ENCODE peak calls at places on chromosomes 11 and 22, in four cellular contexts. S is sigmoid colon, J is A549, N is stomach. R is an unnamed sample.

GRCh38 chr11:12831471-12832202 is 157.4 kb downstream of the TEAD1 start:
- DNase-seq in S (no peak), N (no peak), J (no peak), R (no peak)

GRCh38 chr11:267491-267994 is 10.7 kb upstream of the NLRP6 start:
- DNase-seq in N (peak), S (peak), J (peak), R (peak)

GRCh38 chr11:548700-549603 is 11.6 kb downstream of the LMNTD2 start:
- DNase-seq in S (no peak), N (no peak), J (no peak), R (no peak)

GRCh38 chr11:12184696-12185095 is 74.3 kb downstream of the MICAL2 start:
- DNase-seq in J (no peak), S (no peak), N (no peak), R (no peak)

GRCh38 chr11:15826826-15827225 is 529.5 kb downstream of the SOX6 start:
- DNase-seq in J (peak), S (no peak), N (no peak), R (peak)

GRCh38 chr11:1564535-1565172 is 7.4 kb downstream of the DUSP8 start:
- DNase-seq in J (peak), N (no peak), S (peak), R (peak)

GRCh38 chr11:6635082-6635932 is 16.1 kb upstream of the TPP1 start:
- DNase-seq in N (no peak), J (no peak), S (peak), R (peak)

GRCh38 chr11:1177020-1177770 is 19.4 kb downstream of the MUC5AC start:
- DNase-seq in N (no peak), S (no peak), J (no peak), R (no peak)

GRCh38 chr11:133842053-133842452 is 3.3 kb downstream of the SPATA19 start:
- DNase-seq in S (no peak), N (no peak), J (no peak), R (no peak)

GRCh38 chr11:110355011-110355744 is 58.8 kb upstream of the RDX start:
- DNase-seq in N (no peak), J (peak), S (no peak), R (no peak)

GRCh38 chr11:74370122-74370521 is 28.1 kb downstream of the PGM2L1 start:
- DNase-seq in S (no peak), N (no peak), J (no peak), R (no peak)

GRCh38 chr22:32827061-32827602 is 25.6 kb downstream of the TIMP3 start:
- DNase-seq in J (no peak), S (peak), N (no peak), R (no peak)

GRCh38 chr22:36331912-36332622 is 55.7 kb downstream of the MYH9 start:
- DNase-seq in J (no peak), S (peak), N (peak), R (peak)

GRCh38 chr22:48837341-48837935 is 990.2 kb downstream of the BRD1 start:
- DNase-seq in J (no peak), N (no peak), S (no peak), R (no peak)

GRCh38 chr11:68142028-68142412 is 20.8 kb upstream of the CHKA start:
- DNase-seq in S (no peak), N (peak), J (no peak), R (peak)

GRCh38 chr11:125192717-125193116 is 28.2 kb downstream of the PKNOX2 start:
- DNase-seq in S (no peak), N (no peak), J (no peak), R (no peak)

GRCh38 chr22:26570864-26571525 is 18.9 kb downstream of the TPST2 start:
- DNase-seq in N (no peak), S (no peak), J (no peak), R (no peak)

GRCh38 chr11:127919206-127920000 is 668.0 kb downstream of the ETS1 start:
- DNase-seq in J (no peak), N (no peak), S (no peak), R (peak)

GRCh38 chr11:34512810-34513673 is 552 bp downstream of the ELF5 start:
- DNase-seq in S (no peak), J (peak), N (peak), R (peak)
- TF ChIP-seq CTCF in S (peak), J (peak), N (peak), R (peak)

GRCh38 chr11:3042496-3043314 is 14.5 kb downstream of the CARS1 start:
- DNase-seq in S (peak), N (no peak), J (no peak), R (no peak)
- TF ChIP-seq POLR2A in S (no peak), N (no peak), J (no peak), R (no peak)

DNA sequence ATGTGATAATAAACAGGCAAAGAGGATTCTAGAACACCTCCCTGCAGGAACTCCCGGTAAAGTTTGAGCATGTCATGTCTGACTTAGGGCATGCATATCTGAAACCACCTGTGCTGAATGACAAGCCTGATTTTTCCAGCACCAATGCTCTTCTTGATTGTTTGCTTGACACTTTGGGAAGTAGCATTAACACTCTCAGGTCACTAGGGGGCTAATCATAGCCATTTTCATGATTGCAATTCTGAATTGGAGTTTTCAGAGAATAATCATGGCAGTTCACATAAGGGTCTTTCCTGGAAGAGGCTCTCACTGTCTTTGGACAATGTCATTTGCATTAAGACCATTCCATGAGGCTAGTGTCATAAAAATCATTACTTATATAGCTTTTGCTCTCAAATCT is 234.4 kb upstream of the MTNR1B start:
- DNase-seq in J (no peak), N (no peak), S (no peak), R (peak)
- TF ChIP-seq CTCF in J (no peak), N (no peak), S (no peak), R (peak)

DNA sequence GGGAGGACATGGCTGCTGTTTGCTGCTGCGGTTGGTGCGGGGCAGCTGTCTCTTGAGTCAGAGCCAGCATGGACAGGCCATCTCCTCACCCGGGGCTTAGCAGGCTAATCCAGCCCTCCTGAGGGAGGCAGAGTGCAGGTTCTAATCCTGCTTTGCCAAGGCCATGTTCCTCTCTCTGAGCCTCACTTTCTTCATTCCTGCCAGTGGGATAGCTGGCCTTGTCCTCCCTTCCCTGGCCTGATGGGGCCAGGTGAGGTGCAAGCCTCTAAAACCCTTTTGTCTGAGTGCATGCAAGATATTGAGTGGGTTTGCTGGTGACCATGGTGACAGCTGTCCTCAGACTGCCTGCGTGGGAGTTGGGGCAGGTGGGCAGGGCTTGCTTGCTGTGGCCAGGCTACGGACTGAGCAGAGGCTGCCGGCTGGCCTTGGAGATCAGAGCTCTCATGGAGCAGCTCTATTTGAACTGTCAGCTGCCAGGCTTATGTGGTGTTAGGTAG is 3.6 kb downstream of the USP35 start:
- DNase-seq in N (no peak), S (peak), J (no peak), R (peak)
- TF ChIP-seq POLR2A in N (no peak), S (no peak), J (no peak), R (no peak)

GRCh38 chr11:104819603-104820002 is 78.7 kb downstream of the CASP12 start:
- DNase-seq in J (no peak), S (no peak), N (no peak), R (no peak)

GRCh38 chr11:104826772-104827171 is 71.5 kb downstream of the CASP12 start:
- DNase-seq in J (no peak), S (no peak), N (no peak), R (no peak)

DNA sequence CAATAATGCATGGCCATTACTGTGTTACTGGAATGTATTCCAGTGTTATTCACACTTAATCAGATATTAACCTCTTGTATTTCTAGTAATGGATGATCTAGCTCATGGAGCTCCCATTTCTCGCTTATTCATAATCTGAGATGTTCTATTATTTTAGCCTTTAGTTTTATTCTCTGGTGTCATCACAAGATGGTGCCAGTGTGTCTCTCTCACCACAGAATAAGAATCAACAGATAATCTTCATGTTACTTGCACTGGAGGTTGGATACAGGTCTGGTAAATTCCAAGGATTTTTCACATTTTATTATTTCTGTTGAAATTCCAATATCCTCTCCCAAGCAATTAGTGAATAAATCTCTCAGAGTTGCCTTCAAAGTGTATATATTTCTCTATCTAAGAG is 74.6 kb downstream of the CASP12 start:
- DNase-seq in N (no peak), J (no peak), S (no peak), R (peak)
- TF ChIP-seq CTCF in N (no peak), J (no peak), S (no peak), R (no peak)

GRCh38 chr22:50485221-50486131 is 1.2 kb upstream of the MIOX start:
- DNase-seq in S (no peak), J (no peak), N (peak), R (no peak)
- TF ChIP-seq POLR2A in S (no peak), J (no peak), N (no peak), R (no peak)

DNA sequence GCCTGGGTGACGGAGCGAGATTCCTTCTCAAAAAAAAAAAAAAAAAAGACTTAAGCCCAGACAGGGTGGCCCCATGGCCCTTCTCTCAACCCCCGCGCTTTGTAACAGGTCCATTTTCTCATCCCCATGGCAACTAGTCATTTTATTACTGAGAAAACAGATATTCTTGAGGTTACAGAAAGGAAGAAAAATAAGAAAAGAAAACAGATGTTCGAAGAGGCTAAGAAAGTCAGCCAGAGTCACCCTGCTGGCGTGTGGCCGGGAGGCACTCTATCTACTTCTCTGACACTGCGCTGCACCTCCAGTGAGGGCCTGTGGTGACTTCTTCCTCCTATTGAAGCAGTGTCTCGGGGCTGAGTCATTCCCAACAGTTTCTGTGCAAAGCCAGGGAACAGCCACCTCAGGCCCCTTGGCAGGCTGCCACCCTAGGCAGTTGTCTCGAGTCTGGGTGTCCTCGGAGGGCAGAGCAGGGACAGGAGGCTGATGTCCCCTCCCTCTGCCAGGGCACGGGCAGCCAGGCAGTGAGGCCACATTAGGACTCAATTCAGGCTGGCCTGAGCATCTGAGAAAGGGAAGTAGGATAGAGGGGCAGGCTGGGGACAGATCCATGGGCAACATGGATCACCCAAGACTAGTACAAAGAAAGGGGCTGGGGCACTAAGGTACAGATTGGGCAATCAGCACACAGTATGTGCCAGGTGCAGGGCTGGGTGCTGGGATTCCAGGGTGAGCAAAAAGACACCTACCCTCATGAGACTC is 16.4 kb upstream of the SYVN1 start:
- DNase-seq in N (peak), S (peak), J (peak), R (peak)
- TF ChIP-seq CTCF in N (no peak), S (no peak), J (no peak), R (no peak)

GRCh38 chr22:38295863-38296262 is 21.4 kb downstream of the CSNK1E start:
- DNase-seq in S (no peak), N (no peak), J (no peak), R (no peak)
- TF ChIP-seq POLR2A in S (no peak), N (no peak), J (no peak), R (no peak)

DNA sequence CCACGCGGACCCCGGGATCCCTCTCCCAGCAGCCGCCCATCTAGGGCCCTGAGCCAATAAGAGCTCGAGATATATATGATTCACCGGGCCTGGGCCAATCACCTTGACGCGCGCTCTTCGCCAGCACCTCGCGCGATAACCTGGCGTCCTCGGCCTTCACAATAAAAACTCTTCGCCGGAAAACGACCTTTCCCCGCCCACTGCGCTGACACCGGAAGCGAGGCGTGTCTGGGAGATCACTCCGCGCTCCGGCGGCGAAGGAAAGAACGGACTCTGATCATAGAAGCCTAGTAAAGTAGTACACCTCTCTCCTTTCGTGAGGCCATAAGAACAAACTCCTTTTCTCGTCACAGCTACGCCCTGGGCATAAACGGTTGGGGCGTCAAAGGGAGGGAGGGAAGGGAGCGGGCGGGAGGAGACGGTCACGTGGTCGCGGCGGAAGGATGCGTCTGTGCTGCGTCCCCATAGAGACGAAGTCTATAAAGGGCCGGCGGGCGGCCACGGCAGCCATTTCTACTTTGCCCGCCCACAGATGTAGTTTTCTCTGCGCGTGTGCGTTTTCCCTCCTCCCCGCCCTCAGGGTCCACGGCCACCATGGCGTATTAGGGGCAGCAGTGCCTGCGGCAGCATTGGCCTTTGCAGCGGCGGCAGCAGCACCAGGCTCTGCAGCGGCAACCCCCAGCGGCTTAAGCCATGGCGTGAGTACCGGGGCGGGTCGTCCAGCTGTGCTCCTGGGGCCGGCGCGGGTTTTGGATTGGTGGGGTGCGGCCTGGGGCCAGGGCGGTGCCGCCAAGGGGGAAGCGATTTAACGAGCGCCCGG is at the start of gene ATF4:
- DNase-seq in N (peak), S (peak), J (peak), R (peak)
- TF ChIP-seq CTCF in N (no peak), S (no peak), J (no peak), R (no peak)